ENCODE peak calls at places on chromosome 12, in six cellular contexts. G, M, P, L, B and E are unnamed samples.

GRCh38 chr12:84502907-84503787 is 409.5 kb downstream of the SLC6A15 start:
- DNase-seq in B (no peak), P (peak; percentile 4), G (no peak), M (peak; percentile 80), L (peak; percentile 60), E (peak; percentile 64)

GRCh38 chr12:100114574-100114973 is 28.1 kb downstream of the BLTP3B start:
- DNase-seq in G (no peak), L (no peak), M (no peak), B (no peak), P (no peak), E (no peak)

GRCh38 chr12:39920222-39920621 is 185.7 kb downstream of the SLC2A13 start:
- DNase-seq in L (no peak), B (no peak), P (no peak), G (no peak), M (no peak), E (no peak)

GRCh38 chr12:112419269-112420133 is 754 bp downstream of the PTPN11 start:
- DNase-seq in P (peak; percentile 36), B (peak; percentile 73), G (peak; percentile 63), L (peak; percentile 80), M (peak; percentile 92), E (no peak)

GRCh38 chr12:42686514-42687172 is 97.1 kb upstream of the PRICKLE1 start:
- DNase-seq in L (no peak), G (no peak), P (no peak), M (peak; percentile 60), B (no peak), E (no peak)

GRCh38 chr12:113136128-113136989 is 798 bp upstream of the RASAL1 start:
- DNase-seq in G (no peak), B (no peak), P (no peak), M (no peak), L (no peak), E (no peak)

GRCh38 chr12:3304436-3305135 is 186.4 kb upstream of the PRMT8 start:
- DNase-seq in B (no peak), G (no peak), L (peak; percentile 90), M (peak; percentile 94), P (no peak), E (no peak)

GRCh38 chr12:85424581-85425348 is 144.7 kb downstream of the ALX1 start:
- DNase-seq in M (peak; percentile 41), B (no peak), L (no peak), P (peak; percentile 12), G (no peak), E (peak; percentile 28)

GRCh38 chr12:113844495-113845175 is 121.5 kb downstream of the RBM19 start:
- DNase-seq in P (no peak), L (no peak), M (no peak), B (no peak), G (no peak), E (no peak)

GRCh38 chr12:388547-389137 is 478 bp downstream of the KDM5A start:
- DNase-seq in L (no peak), P (peak; percentile 49), M (peak; percentile 33), G (peak; percentile 34), B (peak; percentile 50), E (peak; percentile 33)

GRCh38 chr12:95591731-95592130 is 40.5 kb upstream of the USP44 start:
- DNase-seq in G (no peak), L (no peak), P (no peak), M (peak; percentile 50), B (no peak), E (no peak)

GRCh38 chr12:55934773-55935172 is 3.8 kb downstream of the DGKA start:
- DNase-seq in L (no peak), G (no peak), P (no peak), M (no peak), B (no peak), E (no peak)

GRCh38 chr12:55934343-55934742 is 3.4 kb downstream of the DGKA start:
- DNase-seq in M (no peak), L (no peak), G (no peak), B (no peak), P (no peak), E (no peak)

GRCh38 chr12:55937956-55938355 is 7.0 kb downstream of the DGKA start:
- DNase-seq in L (peak; percentile 44), M (peak; percentile 91), P (no peak), G (no peak), B (no peak), E (no peak)

GRCh38 chr12:55933799-55934174 is 2.8 kb downstream of the DGKA start:
- DNase-seq in L (no peak), P (no peak), M (no peak), B (no peak), G (no peak), E (no peak)

DNA sequence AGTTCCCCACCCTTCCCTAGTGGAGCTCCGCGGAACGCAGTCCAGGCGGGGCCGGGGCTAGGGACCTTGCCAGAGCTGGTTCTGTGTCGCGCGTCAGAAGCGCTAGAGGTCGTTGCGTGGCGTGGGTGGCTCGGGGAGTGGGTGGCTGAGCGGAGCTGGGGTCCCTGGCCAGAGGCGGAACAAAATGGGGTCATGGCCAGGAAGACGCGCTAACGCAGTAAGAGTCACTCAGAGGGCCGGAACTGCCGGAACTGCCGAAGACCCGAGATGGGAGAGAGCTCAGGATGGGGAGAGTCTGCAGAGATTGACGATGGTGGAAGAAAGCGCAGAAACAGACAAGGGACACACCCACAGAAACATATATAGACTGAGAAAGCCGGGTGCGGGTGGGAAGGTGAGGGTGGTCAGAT is 4.8 kb downstream of the DGKA start:
- DNase-seq in G (peak; percentile 50), P (no peak), M (no peak), B (no peak), L (no peak), E (no peak)
- TF ChIP-seq CTCF in G (peak; percentile 18), P (no peak), M (no peak), B (no peak), L (no peak), E (no peak)

GRCh38 chr12:68665016-68665569 is 21.7 kb upstream of the NUP107 start:
- DNase-seq in B (no peak), G (no peak), L (no peak), M (no peak), P (no peak), E (no peak)
- TF ChIP-seq CTCF in B (no peak), G (peak; percentile 43), L (no peak), M (no peak), P (no peak), E (no peak)

DNA sequence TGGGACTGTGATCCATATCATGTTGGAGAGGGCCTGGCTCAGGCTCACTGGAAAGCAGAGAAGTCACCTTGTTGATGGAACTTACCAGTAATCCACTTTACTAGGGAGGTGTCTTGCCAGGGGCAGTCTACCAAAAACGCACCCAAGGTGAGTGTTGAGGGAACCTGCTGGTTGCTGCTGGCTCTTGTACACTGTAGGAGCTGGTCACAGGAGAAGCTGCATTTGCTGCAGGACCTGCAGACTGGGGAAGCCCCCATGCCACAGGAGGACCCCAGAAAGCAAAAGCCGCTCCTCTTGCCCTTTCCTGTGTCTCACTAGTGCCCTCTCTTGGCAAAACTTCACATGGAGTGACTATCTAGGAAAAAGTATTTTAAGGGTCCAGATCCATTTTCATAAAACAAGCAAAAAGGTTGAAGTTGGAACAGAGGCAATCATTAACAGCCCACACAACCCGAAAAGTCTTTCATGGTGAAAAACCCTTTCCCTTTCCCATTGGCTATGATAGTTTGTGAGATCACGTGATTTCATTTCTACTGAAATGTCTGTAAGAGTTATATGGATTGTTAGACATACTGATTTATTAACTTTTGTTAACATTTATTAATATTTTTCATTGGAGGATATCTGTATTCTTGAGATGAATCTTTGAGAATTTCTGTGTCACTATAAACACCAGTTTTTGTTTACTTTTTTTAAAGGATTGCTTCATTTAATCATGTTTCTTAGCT is 59.2 kb downstream of the RASSF8 start:
- DNase-seq in M (peak; percentile 36), L (no peak), B (no peak), G (peak; percentile 12), P (peak; percentile 25), E (peak; percentile 30)
- TF ChIP-seq CTCF in M (peak; percentile 73), L (peak; percentile 83), B (no peak), G (peak; percentile 75), P (peak; percentile 18), E (peak; percentile 37)

GRCh38 chr12:57133916-57134315 is 5.6 kb downstream of the LRP1 start:
- DNase-seq in P (no peak), B (no peak), M (no peak), G (peak; percentile 78), L (no peak), E (no peak)

GRCh38 chr12:57135939-57136338 is 7.7 kb downstream of the LRP1 start:
- DNase-seq in B (no peak), L (no peak), G (peak; percentile 80), P (no peak), M (no peak), E (no peak)

GRCh38 chr12:57133013-57133569 is 4.8 kb downstream of the LRP1 start:
- DNase-seq in M (no peak), L (peak; percentile 68), B (no peak), G (no peak), P (no peak), E (no peak)

GRCh38 chr12:57134949-57135348 is 6.7 kb downstream of the LRP1 start:
- DNase-seq in M (no peak), G (no peak), P (no peak), B (no peak), L (no peak), E (no peak)

DNA sequence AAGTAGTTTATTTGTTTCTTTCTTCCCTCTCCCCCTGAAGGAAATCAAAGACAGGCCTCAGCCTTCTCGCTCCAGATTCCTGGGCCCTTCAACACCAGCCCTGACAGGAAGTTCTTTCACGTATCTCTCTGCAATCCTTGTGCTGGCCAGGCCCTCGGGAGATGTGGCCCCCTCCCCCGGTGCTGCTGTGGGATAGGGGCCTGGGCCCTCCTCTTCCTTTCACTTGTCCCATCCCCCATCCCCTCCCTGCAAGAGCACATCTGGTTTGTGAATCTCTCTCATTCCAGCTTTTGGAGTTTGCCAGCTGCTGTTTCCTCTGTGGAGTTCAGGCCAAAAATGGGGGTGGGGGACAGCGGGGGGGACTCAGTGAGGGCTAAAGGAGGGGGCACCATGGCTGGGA is 7.2 kb downstream of the LRP1 start:
- DNase-seq in G (peak; percentile 63), L (no peak), B (no peak), M (no peak), P (no peak), E (no peak)
- TF ChIP-seq CTCF in G (no peak), L (no peak), B (no peak), M (no peak), P (no peak), E (no peak)

DNA sequence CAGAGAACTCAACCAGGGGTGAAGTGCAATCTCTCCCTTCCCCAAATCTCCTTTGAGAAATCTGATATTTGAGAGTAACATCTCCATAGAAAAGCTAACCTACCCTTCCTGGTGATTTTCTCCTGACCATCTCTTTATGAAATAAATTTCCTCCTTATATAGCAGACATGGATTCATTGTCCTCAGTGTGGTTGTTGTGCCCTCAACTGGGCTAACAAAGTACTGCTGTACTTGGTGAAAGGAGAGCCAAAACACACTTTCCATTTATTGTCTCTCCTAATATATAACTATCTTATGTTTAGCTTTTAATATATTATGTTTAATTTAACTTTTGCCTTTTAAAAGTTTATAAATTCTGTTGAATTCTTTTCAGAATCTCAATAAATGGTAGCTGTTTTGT is 65.1 kb upstream of the SLCO1B1 start:
- DNase-seq in P (no peak), B (no peak), G (no peak), M (peak; percentile 5), L (no peak), E (no peak)
- TF ChIP-seq CTCF in P (no peak), B (no peak), G (peak; percentile 49), M (no peak), L (no peak), E (peak; percentile 19)

GRCh38 chr12:93524386-93525133 is 47.9 kb upstream of the SOCS2 start:
- DNase-seq in G (no peak), P (no peak), B (no peak), M (no peak), L (no peak), E (no peak)
- TF ChIP-seq CTCF in G (no peak), P (no peak), B (no peak), M (no peak), L (no peak), E (no peak)

GRCh38 chr12:132284071-132284492 is 45.3 kb downstream of the GALNT9 start:
- DNase-seq in B (no peak), M (no peak), G (no peak), L (peak; percentile 21), P (no peak), E (no peak)
- TF ChIP-seq CTCF in B (no peak), M (no peak), G (no peak), L (peak; percentile 63), P (no peak), E (no peak)